ENCODE peak calls at places on chromosomes 4 and X, in nine cellular contexts. One of them, this sample, is unnamed.
A peak's percentile ranks its signal among the peaks of the same experiment; 100 is the strongest.

GRCh38 chr4:123478859-123479345 is 82.3 kb downstream of the SPRY1 start:
- DNase-seq in tibial artery: no peak
- DNase-seq in body of pancreas: peak; percentile 34
- DNase-seq in SK-N-SH: no peak
- DNase-seq in OCI-LY7: peak; percentile 78
- DNase-seq in suprapubic skin: no peak
- DNase-seq in left ventricle myocardium inferior: no peak
- DNase-seq in stomach: peak; percentile 72
- DNase-seq in HCT116: peak; percentile 64
- DNase-seq in this sample: no peak

GRCh38 chr4:155785828-155786227 is 27.0 kb downstream of the GUCY1B1 start:
- DNase-seq in HCT116: no peak
- DNase-seq in left ventricle myocardium inferior: no peak
- DNase-seq in body of pancreas: no peak
- DNase-seq in tibial artery: no peak
- DNase-seq in stomach: no peak
- DNase-seq in OCI-LY7: no peak
- DNase-seq in suprapubic skin: no peak
- DNase-seq in SK-N-SH: no peak
- DNase-seq in this sample: no peak

GRCh38 chr4:133151681-133152329 is 2.7 kb downstream of the PCDH10 start:
- DNase-seq in HCT116: no peak
- DNase-seq in OCI-LY7: no peak
- DNase-seq in stomach: no peak
- DNase-seq in suprapubic skin: peak; percentile 72
- DNase-seq in body of pancreas: no peak
- DNase-seq in SK-N-SH: peak; percentile 44
- DNase-seq in tibial artery: peak; percentile 66
- DNase-seq in left ventricle myocardium inferior: no peak
- DNase-seq in this sample: no peak

GRCh38 chrX:33194876-33195433 is 16.4 kb downstream of the DMD start:
- DNase-seq in stomach: no peak
- DNase-seq in left ventricle myocardium inferior: no peak
- DNase-seq in HCT116: no peak
- DNase-seq in OCI-LY7: no peak
- DNase-seq in tibial artery: no peak
- DNase-seq in SK-N-SH: no peak
- DNase-seq in body of pancreas: no peak
- DNase-seq in suprapubic skin: no peak
- DNase-seq in this sample: no peak

GRCh38 chr4:17726911-17727310 is 54.5 kb downstream of the FAM184B start:
- DNase-seq in body of pancreas: no peak
- DNase-seq in stomach: no peak
- DNase-seq in left ventricle myocardium inferior: no peak
- DNase-seq in tibial artery: no peak
- DNase-seq in SK-N-SH: no peak
- DNase-seq in suprapubic skin: no peak
- DNase-seq in OCI-LY7: no peak
- DNase-seq in HCT116: no peak
- DNase-seq in this sample: no peak

GRCh38 chrX:23901805-23902204 is 5.9 kb downstream of the APOO start:
- DNase-seq in body of pancreas: peak; percentile 50
- DNase-seq in SK-N-SH: peak; percentile 49
- DNase-seq in HCT116: peak; percentile 67
- DNase-seq in tibial artery: peak; percentile 64
- DNase-seq in stomach: peak; percentile 39
- DNase-seq in OCI-LY7: peak; percentile 71
- DNase-seq in left ventricle myocardium inferior: no peak
- DNase-seq in suprapubic skin: no peak
- DNase-seq in this sample: peak; percentile 20

GRCh38 chr4:38957947-38958346 is 74.3 kb downstream of the TMEM156 start:
- DNase-seq in left ventricle myocardium inferior: no peak
- DNase-seq in suprapubic skin: no peak
- DNase-seq in HCT116: no peak
- DNase-seq in SK-N-SH: no peak
- DNase-seq in OCI-LY7: no peak
- DNase-seq in stomach: no peak
- DNase-seq in body of pancreas: no peak
- DNase-seq in tibial artery: no peak
- DNase-seq in this sample: no peak

GRCh38 chr4:108068422-108068821 is 78.7 kb downstream of the HADH start:
- DNase-seq in left ventricle myocardium inferior: no peak
- DNase-seq in SK-N-SH: no peak
- DNase-seq in stomach: no peak
- DNase-seq in HCT116: no peak
- DNase-seq in body of pancreas: no peak
- DNase-seq in suprapubic skin: no peak
- DNase-seq in OCI-LY7: no peak
- DNase-seq in tibial artery: no peak
- DNase-seq in this sample: no peak

GRCh38 chrX:73916931-73917657 is 354.1 kb downstream of the CHIC1 start:
- DNase-seq in left ventricle myocardium inferior: no peak
- DNase-seq in HCT116: peak; percentile 4
- DNase-seq in stomach: no peak
- DNase-seq in body of pancreas: no peak
- DNase-seq in SK-N-SH: no peak
- DNase-seq in tibial artery: no peak
- DNase-seq in suprapubic skin: no peak
- DNase-seq in OCI-LY7: no peak
- DNase-seq in this sample: peak; percentile 66

GRCh38 chrX:68090266-68090665 is 343.0 kb downstream of the OPHN1 start:
- DNase-seq in body of pancreas: no peak
- DNase-seq in stomach: no peak
- DNase-seq in HCT116: no peak
- DNase-seq in tibial artery: no peak
- DNase-seq in OCI-LY7: no peak
- DNase-seq in left ventricle myocardium inferior: no peak
- DNase-seq in suprapubic skin: no peak
- DNase-seq in SK-N-SH: no peak
- DNase-seq in this sample: no peak
- TF ChIP-seq CTCF in body of pancreas: no peak
- TF ChIP-seq CTCF in stomach: no peak
- TF ChIP-seq CTCF in HCT116: no peak
- TF ChIP-seq CTCF in tibial artery: no peak
- TF ChIP-seq CTCF in OCI-LY7: no peak
- TF ChIP-seq CTCF in left ventricle myocardium inferior: peak; percentile 26
- TF ChIP-seq CTCF in suprapubic skin: no peak
- TF ChIP-seq CTCF in SK-N-SH: peak; percentile 14
- TF ChIP-seq CTCF in this sample: no peak

GRCh38 chr4:139521764-139522373 is 34.1 kb downstream of the SETD7 start:
- DNase-seq in stomach: no peak
- DNase-seq in tibial artery: no peak
- DNase-seq in body of pancreas: no peak
- DNase-seq in HCT116: no peak
- DNase-seq in suprapubic skin: no peak
- DNase-seq in left ventricle myocardium inferior: no peak
- DNase-seq in SK-N-SH: no peak
- DNase-seq in OCI-LY7: no peak
- DNase-seq in this sample: no peak
- H3K27ac ChIP-seq in stomach: no peak overlapping the region
- H3K27ac ChIP-seq in tibial artery: no peak overlapping the region
- H3K27ac ChIP-seq in body of pancreas: no peak overlapping the region
- H3K27ac ChIP-seq in HCT116: no peak overlapping the region
- H3K27ac ChIP-seq in suprapubic skin: no peak overlapping the region
- H3K27ac ChIP-seq in left ventricle myocardium inferior: peak overlapping the region; percentile 36
- H3K27ac ChIP-seq in SK-N-SH: no peak overlapping the region
- H3K27ac ChIP-seq in OCI-LY7: no peak overlapping the region
- H3K27ac ChIP-seq in this sample: no peak overlapping the region

GRCh38 chr4:907691-908437 is 24.3 kb downstream of the GAK start:
- DNase-seq in tibial artery: no peak
- DNase-seq in stomach: no peak
- DNase-seq in left ventricle myocardium inferior: no peak
- DNase-seq in suprapubic skin: no peak
- DNase-seq in HCT116: no peak
- DNase-seq in SK-N-SH: no peak
- DNase-seq in body of pancreas: no peak
- DNase-seq in OCI-LY7: no peak
- DNase-seq in this sample: no peak
- TF ChIP-seq CTCF in tibial artery: no peak
- TF ChIP-seq CTCF in stomach: no peak
- TF ChIP-seq CTCF in left ventricle myocardium inferior: no peak
- TF ChIP-seq CTCF in suprapubic skin: no peak
- TF ChIP-seq CTCF in HCT116: no peak
- TF ChIP-seq CTCF in SK-N-SH: no peak
- TF ChIP-seq CTCF in body of pancreas: no peak
- TF ChIP-seq CTCF in OCI-LY7: no peak
- TF ChIP-seq CTCF in this sample: no peak

GRCh38 chrX:13906103-13906502 is 89.2 kb upstream of the GPM6B start:
- DNase-seq in HCT116: no peak
- DNase-seq in left ventricle myocardium inferior: no peak
- DNase-seq in body of pancreas: no peak
- DNase-seq in OCI-LY7: no peak
- DNase-seq in SK-N-SH: no peak
- DNase-seq in tibial artery: no peak
- DNase-seq in stomach: no peak
- DNase-seq in suprapubic skin: no peak
- DNase-seq in this sample: no peak
- H3K27ac ChIP-seq in HCT116: no peak overlapping the region
- H3K27ac ChIP-seq in left ventricle myocardium inferior: no peak overlapping the region
- H3K27ac ChIP-seq in body of pancreas: no peak overlapping the region
- H3K27ac ChIP-seq in OCI-LY7: no peak overlapping the region
- H3K27ac ChIP-seq in SK-N-SH: no peak overlapping the region
- H3K27ac ChIP-seq in tibial artery: no peak overlapping the region
- H3K27ac ChIP-seq in stomach: no peak overlapping the region
- H3K27ac ChIP-seq in suprapubic skin: no peak overlapping the region
- H3K27ac ChIP-seq in this sample: no peak overlapping the region

DNA sequence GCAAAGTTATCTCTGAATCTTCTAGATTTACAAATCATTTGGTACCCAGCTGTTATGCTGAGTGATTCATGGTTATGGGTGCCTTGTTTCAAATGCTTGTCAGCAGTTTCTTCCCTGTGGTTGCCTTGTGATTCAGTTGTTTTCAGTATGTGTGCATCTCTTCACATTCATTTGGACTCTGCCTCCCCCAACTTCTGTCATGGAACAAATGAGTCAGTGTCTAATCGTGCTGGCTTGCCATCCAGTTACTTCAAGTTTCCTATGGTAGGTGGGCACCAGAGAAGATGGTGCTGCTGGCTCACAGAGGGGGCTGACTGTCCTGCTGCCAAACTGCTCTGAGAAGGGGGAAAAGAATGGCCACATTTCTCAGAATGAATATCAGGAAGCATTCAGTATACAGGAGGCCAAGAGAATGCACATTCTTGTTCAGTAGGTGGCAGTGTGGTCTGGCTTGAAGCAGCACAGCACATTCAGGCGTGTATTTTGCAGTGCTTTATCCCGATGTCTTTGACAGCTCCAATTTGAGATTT is 260.9 kb downstream of the GLUD2 start:
- DNase-seq in left ventricle myocardium inferior: no peak
- DNase-seq in body of pancreas: peak; percentile 9
- DNase-seq in HCT116: peak; percentile 10
- DNase-seq in suprapubic skin: no peak
- DNase-seq in SK-N-SH: peak; percentile 1
- DNase-seq in tibial artery: no peak
- DNase-seq in stomach: no peak
- DNase-seq in OCI-LY7: peak; percentile 45
- DNase-seq in this sample: peak; percentile 8
- TF ChIP-seq CTCF in left ventricle myocardium inferior: peak; percentile 51
- TF ChIP-seq CTCF in body of pancreas: peak; percentile 31
- TF ChIP-seq CTCF in HCT116: peak; percentile 51
- TF ChIP-seq CTCF in suprapubic skin: no peak
- TF ChIP-seq CTCF in SK-N-SH: peak; percentile 53
- TF ChIP-seq CTCF in tibial artery: peak; percentile 21
- TF ChIP-seq CTCF in stomach: no peak
- TF ChIP-seq CTCF in OCI-LY7: peak; percentile 72
- TF ChIP-seq CTCF in this sample: no peak

GRCh38 chr4:13169731-13170130 is 314.4 kb downstream of the RAB28 start:
- DNase-seq in OCI-LY7: no peak
- DNase-seq in suprapubic skin: no peak
- DNase-seq in stomach: no peak
- DNase-seq in HCT116: no peak
- DNase-seq in SK-N-SH: no peak
- DNase-seq in left ventricle myocardium inferior: no peak
- DNase-seq in body of pancreas: no peak
- DNase-seq in tibial artery: no peak
- DNase-seq in this sample: no peak
- H3K27ac ChIP-seq in OCI-LY7: no peak overlapping the region
- H3K27ac ChIP-seq in suprapubic skin: no peak overlapping the region
- H3K27ac ChIP-seq in stomach: no peak overlapping the region
- H3K27ac ChIP-seq in HCT116: no peak overlapping the region
- H3K27ac ChIP-seq in SK-N-SH: no peak overlapping the region
- H3K27ac ChIP-seq in left ventricle myocardium inferior: no peak overlapping the region
- H3K27ac ChIP-seq in body of pancreas: no peak overlapping the region
- H3K27ac ChIP-seq in tibial artery: no peak overlapping the region
- H3K27ac ChIP-seq in this sample: no peak overlapping the region

GRCh38 chrX:19007868-19008267 is 24.0 kb upstream of the PHKA2 start:
- DNase-seq in HCT116: no peak
- DNase-seq in OCI-LY7: no peak
- DNase-seq in body of pancreas: no peak
- DNase-seq in stomach: no peak
- DNase-seq in left ventricle myocardium inferior: no peak
- DNase-seq in tibial artery: no peak
- DNase-seq in SK-N-SH: no peak
- DNase-seq in suprapubic skin: no peak
- DNase-seq in this sample: no peak

GRCh38 chrX:19007011-19007410 is 23.1 kb upstream of the PHKA2 start:
- DNase-seq in suprapubic skin: no peak
- DNase-seq in left ventricle myocardium inferior: no peak
- DNase-seq in body of pancreas: no peak
- DNase-seq in SK-N-SH: no peak
- DNase-seq in stomach: no peak
- DNase-seq in tibial artery: no peak
- DNase-seq in OCI-LY7: no peak
- DNase-seq in HCT116: no peak
- DNase-seq in this sample: no peak

GRCh38 chrX:19003756-19004155 is 19.8 kb upstream of the PHKA2 start:
- DNase-seq in OCI-LY7: no peak
- DNase-seq in suprapubic skin: no peak
- DNase-seq in HCT116: no peak
- DNase-seq in left ventricle myocardium inferior: no peak
- DNase-seq in body of pancreas: no peak
- DNase-seq in SK-N-SH: no peak
- DNase-seq in stomach: no peak
- DNase-seq in tibial artery: no peak
- DNase-seq in this sample: no peak

GRCh38 chrX:19005909-19006308 is 22.0 kb upstream of the PHKA2 start:
- DNase-seq in suprapubic skin: no peak
- DNase-seq in OCI-LY7: peak; percentile 1
- DNase-seq in body of pancreas: no peak
- DNase-seq in tibial artery: no peak
- DNase-seq in SK-N-SH: peak; percentile 14
- DNase-seq in left ventricle myocardium inferior: no peak
- DNase-seq in stomach: no peak
- DNase-seq in HCT116: no peak
- DNase-seq in this sample: no peak
- TF ChIP-seq CTCF in suprapubic skin: no peak
- TF ChIP-seq CTCF in OCI-LY7: peak; percentile 23
- TF ChIP-seq CTCF in body of pancreas: no peak
- TF ChIP-seq CTCF in tibial artery: no peak
- TF ChIP-seq CTCF in SK-N-SH: no peak
- TF ChIP-seq CTCF in left ventricle myocardium inferior: no peak
- TF ChIP-seq CTCF in stomach: no peak
- TF ChIP-seq CTCF in HCT116: peak; percentile 23
- TF ChIP-seq CTCF in this sample: no peak